ENCODE peak calls at places on chromosomes 5 and 9, in seven cellular contexts. T is HCT116, G is IMR-90, W is heart left ventricle, B is tibial nerve, N is body of pancreas, D is uterus. A is an unnamed sample. For H3K36me3, the result is how much of the 10 kb centered on the place peaks cover.

GRCh38 chr9:38172601-38173000 is 103.6 kb upstream of the SHB start:
- DNase-seq in W (no peak), D (no peak), N (no peak), G (no peak), B (no peak), T (no peak), A (no peak)

GRCh38 chr9:133973791-133974630 is 18.1 kb downstream of the VAV2 start:
- DNase-seq in G (no peak), B (no peak), N (peak), W (no peak), D (no peak), T (no peak), A (peak)

GRCh38 chr5:73380710-73381586 is 67.6 kb downstream of the FOXD1 start:
- DNase-seq in G (no peak), B (no peak), T (no peak), D (no peak), N (no peak), W (no peak), A (no peak)

GRCh38 chr9:105296889-105297288 is 52.4 kb downstream of the SLC44A1 start:
- DNase-seq in T (peak), N (no peak), D (no peak), G (peak), W (no peak), B (no peak), A (no peak)

GRCh38 chr5:14449052-14449661 is 132.4 kb upstream of the OTULINL start:
- DNase-seq in T (no peak), N (no peak), D (peak), W (peak), G (peak), B (no peak), A (no peak)

GRCh38 chr9:113564804-113565237 is 101.3 kb downstream of the RGS3 start:
- DNase-seq in W (peak), B (no peak), N (peak), G (peak), D (no peak), T (no peak), A (peak)

GRCh38 chr5:58751222-58751621 is 168.3 kb downstream of the RAB3C start:
- DNase-seq in N (no peak), W (no peak), G (peak), D (no peak), B (no peak), T (peak), A (no peak)

GRCh38 chr5:62466228-62466627 is 53.7 kb downstream of the IPO11 start:
- DNase-seq in G (peak), N (no peak), T (no peak), W (no peak), B (no peak), D (no peak), A (no peak)

GRCh38 chr9:129111762-129112151 is 542 bp downstream of the PTPA start:
- DNase-seq in G (peak), B (no peak), W (no peak), N (peak), T (no peak), D (peak), A (peak)

DNA sequence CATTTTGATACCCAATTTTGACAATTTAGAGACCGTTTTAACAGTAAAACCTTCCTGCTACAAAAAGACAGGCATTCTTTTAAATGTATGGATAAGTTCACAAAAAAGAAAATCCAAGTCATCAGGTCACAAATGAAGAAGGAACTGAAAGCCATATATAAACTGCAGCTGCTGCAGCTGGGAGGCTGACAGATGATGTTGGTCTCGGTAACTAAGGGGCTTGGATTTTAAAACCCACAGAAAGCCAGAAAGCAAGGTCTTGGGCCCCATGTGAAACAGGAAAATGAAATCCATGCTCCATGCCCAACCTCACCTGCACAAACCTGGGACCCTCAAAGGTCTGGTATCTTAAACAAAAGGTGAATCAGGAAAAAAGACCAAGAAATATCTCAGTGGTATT is 15.7 kb upstream of the C5orf34 start:
- DNase-seq in G (no peak), T (no peak), B (no peak), N (no peak), W (no peak), D (no peak), A (no peak)
- H3K36me3 ChIP-seq in G (under half), T (half or more), B (half or more), N (under half), W (half or more), D (under half), A (under half)

DNA sequence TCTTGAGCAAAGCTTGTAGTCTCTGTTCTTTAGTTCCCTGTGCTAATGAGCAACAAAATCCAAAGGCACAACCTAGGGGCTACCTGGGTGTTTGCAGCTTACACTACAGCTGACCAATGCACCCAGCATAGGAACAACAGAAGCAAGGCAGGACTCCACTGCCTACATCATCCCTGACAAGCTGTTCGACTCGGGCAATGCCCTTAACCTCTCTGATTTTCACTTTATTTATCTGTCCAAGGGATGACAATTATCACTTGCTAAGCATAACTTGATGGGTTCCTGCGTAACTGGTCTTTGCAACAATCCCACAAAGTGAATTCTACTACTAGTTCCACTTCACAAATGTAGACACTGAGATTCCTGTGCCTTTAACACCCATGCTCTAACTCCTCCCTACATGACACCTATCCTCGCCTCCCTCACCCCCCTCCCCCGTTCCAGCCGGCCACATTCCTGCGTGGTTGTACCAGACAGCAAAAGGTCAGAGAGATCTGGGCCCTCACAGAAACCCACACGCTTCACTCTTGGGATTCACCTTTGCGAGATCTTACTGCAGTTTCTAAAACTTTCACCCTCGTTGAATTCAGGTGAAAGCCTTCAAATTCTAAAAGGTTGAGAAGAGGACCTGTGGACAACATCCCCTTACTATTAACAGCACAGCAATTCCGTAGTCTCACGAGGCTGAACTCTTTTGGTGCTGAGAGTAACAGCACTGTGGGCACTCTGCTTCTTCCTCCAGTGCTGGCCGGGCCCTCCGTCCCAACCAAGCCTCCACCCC is 995 bp downstream of the IPPK start:
- DNase-seq in D (no peak), B (no peak), N (peak), T (no peak), G (peak), W (peak), A (peak)
- TF ChIP-seq POLR2A in D (no peak), B (no peak), N (no peak), T (no peak), G (peak), W (no peak), A (no peak)

GRCh38 chr5:113036321-113036720 is 59.7 kb downstream of the DCP2 start:
- DNase-seq in T (no peak), B (no peak), N (no peak), D (no peak), G (no peak), W (no peak), A (no peak)

GRCh38 chr5:113035096-113035495 is 58.5 kb downstream of the DCP2 start:
- DNase-seq in T (no peak), N (no peak), W (no peak), D (no peak), G (no peak), B (no peak), A (no peak)

GRCh38 chr5:113031557-113031956 is 55.0 kb downstream of the DCP2 start:
- DNase-seq in W (no peak), T (no peak), G (no peak), D (no peak), N (no peak), B (no peak), A (no peak)

GRCh38 chr5:113036826-113037225 is 60.2 kb downstream of the DCP2 start:
- DNase-seq in G (no peak), N (no peak), W (no peak), D (no peak), T (no peak), B (no peak), A (no peak)

DNA sequence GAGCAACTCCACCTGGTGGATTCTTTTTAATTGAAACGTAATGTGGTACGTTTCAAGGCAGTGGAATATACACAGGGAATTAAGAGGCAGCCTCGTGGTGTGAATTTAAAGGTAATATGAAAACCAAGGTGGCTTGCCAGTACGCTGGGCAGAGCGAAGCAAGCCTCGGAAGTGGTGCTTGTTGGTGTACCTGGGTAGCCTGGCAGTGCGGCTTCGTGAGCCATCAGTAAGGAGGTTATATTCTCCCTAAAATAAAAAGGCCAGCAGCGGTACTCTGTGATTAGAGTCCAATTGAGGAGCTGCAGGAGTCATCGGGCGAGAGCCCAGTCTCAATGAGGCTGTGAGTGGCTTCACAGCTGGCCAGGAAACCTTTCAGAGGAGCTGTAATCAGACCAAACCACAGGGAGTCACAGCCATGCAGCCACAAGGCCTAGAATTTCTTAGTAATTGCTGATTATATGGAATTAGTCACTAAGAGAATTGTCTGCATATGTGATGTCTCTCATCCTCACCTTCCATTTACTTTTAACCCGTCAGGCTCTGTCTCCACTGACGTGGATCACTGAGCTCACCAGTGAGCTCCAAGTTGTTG is 57.7 kb downstream of the DCP2 start:
- DNase-seq in T (no peak), N (no peak), B (no peak), W (no peak), D (no peak), G (peak), A (no peak)
- H3K36me3 ChIP-seq in T (under half), N (under half), B (under half), W (under half), D (under half), G (under half), A (under half)

GRCh38 chr5:10563132-10563939 is 534 bp upstream of the ANKRD33B start:
- DNase-seq in D (peak), N (peak), T (no peak), W (peak), B (peak), G (peak), A (peak)
- TF ChIP-seq POLR2A in D (no peak), N (no peak), T (no peak), W (no peak), B (no peak), G (no peak), A (no peak)

GRCh38 chr9:137184881-137185660 is 3.3 kb downstream of the ANAPC2 start:
- DNase-seq in N (no peak), T (no peak), B (no peak), G (no peak), W (no peak), D (no peak), A (no peak)

GRCh38 chr9:137188086-137188489 is 272 bp downstream of the ANAPC2 start:
- DNase-seq in N (no peak), B (no peak), T (no peak), G (no peak), D (no peak), W (no peak), A (no peak)

GRCh38 chr9:137185921-137186320 is 2.4 kb downstream of the ANAPC2 start:
- DNase-seq in N (no peak), W (no peak), G (no peak), D (no peak), B (no peak), T (no peak), A (no peak)

GRCh38 chr9:137187386-137187785 is 974 bp downstream of the ANAPC2 start:
- DNase-seq in B (no peak), T (no peak), W (no peak), G (no peak), N (no peak), D (no peak), A (no peak)

DNA sequence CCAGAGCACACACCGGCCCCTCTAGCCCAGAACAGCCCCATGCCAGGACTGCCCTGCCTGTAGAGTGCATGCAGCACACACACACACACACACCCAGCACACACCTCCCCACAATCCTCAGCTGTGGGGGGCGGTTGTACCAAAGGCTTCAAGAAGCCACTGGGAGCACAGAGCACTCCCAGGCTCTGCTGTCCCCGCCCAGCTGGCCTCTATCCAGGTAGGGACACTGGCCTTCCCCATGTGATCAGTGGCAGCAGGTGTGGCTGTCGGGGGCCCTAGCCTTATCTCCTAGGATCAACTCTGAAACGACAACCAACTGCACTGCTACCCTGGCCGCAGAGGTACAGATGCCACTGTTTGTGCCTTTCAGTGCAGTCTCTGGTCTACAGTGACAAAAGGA is 2.0 kb downstream of the ANAPC2 start:
- DNase-seq in G (no peak), D (no peak), T (no peak), B (no peak), N (no peak), W (no peak), A (no peak)
- H3K36me3 ChIP-seq in G (half or more), D (under half), T (under half), B (half or more), N (under half), W (half or more), A (under half)